ENCODE peak calls at places on chromosomes 7 and 10, in nine cellular contexts. Y is SJSA1; X is body of pancreas; Z is neuronal stem cell; O is mammary epithelial cell; H is brain microvascular endothelial cell; S is CD4-positive, alpha-beta T cell; D is pancreas; B is RWPE2. G is an unnamed sample.

GRCh38 chr7:41189866-41190265 is 513.0 kb downstream of the INHBA start:
- DNase-seq in S (no peak), Z (no peak), O (peak; percentile 97), X (no peak), D (no peak), H (peak; percentile 95), Y (peak; percentile 88), B (peak; percentile 79), G (no peak)

GRCh38 chr7:138324905-138325304 is 135.2 kb upstream of the TRIM24 start:
- DNase-seq in D (no peak), B (no peak), Y (no peak), S (no peak), O (no peak), X (peak; percentile 17), Z (no peak), H (no peak), G (no peak)

GRCh38 chr10:75428434-75429158 is 2.8 kb upstream of the LRMDA start:
- DNase-seq in Y (no peak), O (peak; percentile 89), H (peak; percentile 16), S (no peak), B (no peak), Z (no peak), X (peak; percentile 19), D (no peak), G (no peak)

GRCh38 chr7:105389090-105389650 is 449 bp upstream of the SRPK2 start:
- DNase-seq in S (no peak), X (peak; percentile 60), Y (peak; percentile 57), Z (peak; percentile 33), B (no peak), D (no peak), H (peak; percentile 49), O (peak; percentile 50), G (no peak)

GRCh38 chr10:31318382-31318853 is 598 bp upstream of the ZEB1 start:
- DNase-seq in D (peak; percentile 54), S (peak; percentile 38), H (peak; percentile 46), Y (no peak), O (peak; percentile 81), B (no peak), X (no peak), Z (no peak), G (peak; percentile 79)

GRCh38 chr7:151251328-151251925 is 2.9 kb upstream of the SMARCD3 start:
- DNase-seq in X (no peak), Z (peak; percentile 23), B (peak; percentile 39), D (peak; percentile 61), O (peak; percentile 33), S (no peak), Y (peak; percentile 54), H (peak; percentile 33), G (no peak)

GRCh38 chr10:7275761-7276440 is 134.9 kb downstream of the SFMBT2 start:
- DNase-seq in H (no peak), X (no peak), Z (no peak), D (no peak), Y (no peak), B (no peak), O (no peak), S (no peak), G (no peak)

GRCh38 chr7:5477723-5478531 is 54.3 kb upstream of the TNRC18 start:
- DNase-seq in O (no peak), S (no peak), X (peak; percentile 37), B (no peak), H (no peak), Z (no peak), Y (no peak), D (no peak), G (no peak)

GRCh38 chr10:23693398-23693797 is 254.5 kb downstream of the OTUD1 start:
- DNase-seq in O (peak; percentile 9), Y (no peak), X (peak; percentile 22), Z (no peak), H (no peak), D (no peak), B (peak; percentile 47), S (no peak), G (no peak)

GRCh38 chr7:113094517-113095249 is 8.1 kb upstream of the GPR85 start:
- DNase-seq in D (no peak), X (no peak), O (no peak), S (no peak), Y (no peak), B (no peak), H (no peak), Z (no peak), G (no peak)

GRCh38 chr10:48199580-48200377 is 74.7 kb downstream of the FRMPD2 start:
- DNase-seq in O (no peak), D (no peak), Z (no peak), S (no peak), Y (peak; percentile 21), X (no peak), H (peak; percentile 52), B (no peak), G (no peak)

GRCh38 chr10:112938808-112939482 is 11.1 kb upstream of the TCF7L2 start:
- DNase-seq in X (no peak), H (no peak), B (no peak), O (no peak), Z (no peak), S (no peak), Y (no peak), D (no peak), G (no peak)

GRCh38 chr7:142885311-142886230 is at the start of gene TRPV6:
- DNase-seq in H (no peak), O (peak; percentile 28), Y (no peak), D (peak; percentile 82), X (peak; percentile 88), B (no peak), Z (no peak), S (no peak), G (no peak)

GRCh38 chr10:64097391-64098122 is 576.4 kb downstream of the REEP3 start:
- DNase-seq in B (no peak), H (no peak), O (no peak), X (no peak), Z (no peak), D (no peak), S (no peak), Y (no peak), G (no peak)

GRCh38 chr7:27842094-27842493 is 102.1 kb downstream of the TAX1BP1 start:
- DNase-seq in Y (no peak), D (no peak), B (no peak), S (no peak), X (no peak), O (no peak), Z (no peak), H (no peak), G (no peak)

GRCh38 chr7:111438369-111439289 is 123.7 kb downstream of the IMMP2L start:
- DNase-seq in Z (no peak), D (no peak), S (no peak), Y (peak; percentile 79), B (no peak), O (peak; percentile 21), X (no peak), H (peak; percentile 71), G (no peak)

GRCh38 chr7:159197066-159197975 is 52.7 kb upstream of the VIPR2 start:
- DNase-seq in X (no peak), B (no peak), O (no peak), Y (no peak), D (no peak), S (peak; percentile 11), Z (peak; percentile 4), H (no peak), G (no peak)

GRCh38 chr7:69205576-69205975 is 392.7 kb upstream of the AUTS2 start:
- DNase-seq in H (no peak), B (no peak), X (no peak), D (no peak), O (no peak), Y (no peak), Z (no peak), S (no peak), G (no peak)

DNA sequence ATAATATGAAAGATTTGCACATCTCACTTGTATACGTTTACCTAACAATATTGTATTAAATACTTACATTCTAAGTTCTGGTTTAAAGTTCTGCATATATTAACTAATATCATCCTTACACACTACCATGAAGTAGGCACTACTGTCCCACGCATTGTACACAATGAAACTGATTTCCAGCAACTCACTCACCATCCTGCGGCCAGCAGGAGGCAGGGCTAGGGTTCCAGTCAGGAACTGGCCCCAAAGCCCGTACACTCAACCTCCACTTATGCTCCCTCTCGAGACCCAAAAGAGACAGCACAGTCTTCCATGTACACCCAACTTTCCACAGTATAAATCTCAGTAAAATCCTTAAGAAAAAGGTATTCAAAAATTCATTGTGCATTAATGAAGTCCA is 41.4 kb downstream of the GRID1 start:
- DNase-seq in Y (no peak), X (no peak), D (no peak), B (no peak), O (no peak), S (no peak), H (no peak), Z (no peak), G (no peak)
- H3K27ac ChIP-seq in Y (no peak overlapping the region), X (no peak overlapping the region), D (no peak overlapping the region), B (no peak overlapping the region), O (no peak overlapping the region), S (no peak overlapping the region), H (no peak overlapping the region), Z (no peak overlapping the region), G (no peak overlapping the region)

GRCh38 chr7:157056957-157057902 is 46.8 kb upstream of the MNX1 start:
- DNase-seq in D (no peak), S (no peak), B (no peak), H (no peak), Y (no peak), X (no peak), O (no peak), Z (no peak), G (no peak)

GRCh38 chr7:157056246-157056645 is 45.8 kb upstream of the MNX1 start:
- DNase-seq in S (no peak), X (no peak), D (no peak), H (no peak), B (no peak), O (no peak), Z (no peak), Y (no peak), G (no peak)

GRCh38 chr7:157058026-157058425 is 47.6 kb upstream of the MNX1 start:
- DNase-seq in H (no peak), B (no peak), O (no peak), Y (no peak), D (no peak), X (no peak), S (no peak), Z (no peak), G (no peak)

GRCh38 chr7:157053118-157053517 is 42.7 kb upstream of the MNX1 start:
- DNase-seq in S (no peak), Y (no peak), D (no peak), X (no peak), H (no peak), B (no peak), Z (no peak), O (no peak), G (no peak)

GRCh38 chr7:157054927-157055326 is 44.5 kb upstream of the MNX1 start:
- DNase-seq in D (no peak), S (no peak), X (no peak), H (no peak), Y (no peak), Z (no peak), O (no peak), B (no peak), G (no peak)
- H3K27me3 ChIP-seq in D (no peaks in the 10 kb centered on the region), S (peaks cover 22% of the 10 kb centered on the region), X (no peaks in the 10 kb centered on the region), H (no peaks in the 10 kb centered on the region), Y (peaks cover 19% of the 10 kb centered on the region), Z (no peaks in the 10 kb centered on the region), O (no peaks in the 10 kb centered on the region), B (peaks cover 2% of the 10 kb centered on the region), G (no peaks in the 10 kb centered on the region)

GRCh38 chr7:36038063-36038721 is 114.9 kb upstream of the EEPD1 start:
- DNase-seq in D (no peak), S (no peak), O (no peak), H (no peak), B (no peak), Y (no peak), X (no peak), Z (no peak), G (no peak)
- H3K27ac ChIP-seq in D (no peak overlapping the region), S (no peak overlapping the region), O (no peak overlapping the region), H (no peak overlapping the region), B (no peak overlapping the region), Y (no peak overlapping the region), X (peak overlapping the region; percentile 95), Z (no peak overlapping the region), G (peak overlapping the region; percentile 84)

GRCh38 chr10:101103430-101103829 is 27.7 kb upstream of the TLX1 start:
- DNase-seq in Y (no peak), D (no peak), B (no peak), S (no peak), X (peak; percentile 28), Z (no peak), O (no peak), H (no peak), G (no peak)
- H3K27me3 ChIP-seq in Y (peaks cover 71% of the 10 kb centered on the region), D (no peaks in the 10 kb centered on the region), B (no peaks in the 10 kb centered on the region), S (peaks cover 26% of the 10 kb centered on the region), X (no peaks in the 10 kb centered on the region), Z (no peaks in the 10 kb centered on the region), O (no peaks in the 10 kb centered on the region), H (peaks cover 15% of the 10 kb centered on the region), G (no peaks in the 10 kb centered on the region)

G was measured in right atrium auricular region.